ENCODE peak calls at places on chromosomes 2 and 18, in eight cellular contexts. U, S, X, G, M, E, O and T are unnamed samples.

GRCh38 chr18:78364123-78364522 is 615.5 kb upstream of the SALL3 start:
- DNase-seq in U (no peak), S (no peak), X (no peak), G (no peak), M (no peak), E (no peak), O (no peak), T (no peak)

GRCh38 chr18:28018361-28018760 is 158.6 kb downstream of the CDH2 start:
- DNase-seq in U (no peak), S (no peak), X (no peak), G (no peak), M (no peak), E (no peak), O (no peak), T (no peak)

GRCh38 chr2:105262662-105263091 is 21.1 kb downstream of the GPR45 start:
- DNase-seq in U (no peak), S (peak), X (no peak), G (no peak), M (no peak), E (no peak), O (no peak), T (no peak)

GRCh38 chr18:56748698-56749268 is 97.6 kb downstream of the WDR7 start:
- DNase-seq in U (no peak), S (no peak), X (no peak), G (peak), M (no peak), E (peak), O (no peak), T (no peak)

GRCh38 chr18:13574355-13574754 is 152.0 kb downstream of the FAM210A start:
- DNase-seq in U (no peak), S (no peak), X (no peak), G (no peak), M (no peak), E (no peak), O (no peak), T (no peak)

GRCh38 chr2:19507137-19507536 is 148.7 kb upstream of the OSR1 start:
- DNase-seq in U (no peak), S (no peak), X (no peak), G (no peak), M (no peak), E (no peak), O (no peak), T (no peak)

GRCh38 chr2:76498387-76498786 is 787.7 kb upstream of the GCFC2 start:
- DNase-seq in U (no peak), S (no peak), X (no peak), G (no peak), M (no peak), E (no peak), O (no peak), T (no peak)

GRCh38 chr2:150144546-150145305 is 342.7 kb downstream of the RND3 start:
- DNase-seq in U (no peak), S (no peak), X (no peak), G (no peak), M (no peak), E (no peak), O (no peak), T (no peak)

GRCh38 chr2:170191166-170191872 is 13.4 kb downstream of the MYO3B start:
- DNase-seq in U (no peak), S (no peak), X (no peak), G (no peak), M (no peak), E (no peak), O (no peak), T (no peak)

GRCh38 chr2:214601852-214602251 is 191.0 kb downstream of the VWC2L start:
- DNase-seq in U (no peak), S (no peak), X (no peak), G (no peak), M (no peak), E (no peak), O (no peak), T (no peak)

GRCh38 chr2:99695121-99695773 is 205.4 kb upstream of the REV1 start:
- DNase-seq in U (no peak), S (no peak), X (no peak), G (no peak), M (no peak), E (no peak), O (no peak), T (no peak)

GRCh38 chr2:29923110-29923721 is 1.8 kb upstream of the ALK start:
- DNase-seq in U (no peak), S (peak), X (peak), G (peak), M (peak), E (peak), O (peak), T (no peak)
- TF ChIP-seq CTCF in U (peak), S (peak), X (peak), G (peak), M (peak), E (peak), O (peak), T (peak)

DNA sequence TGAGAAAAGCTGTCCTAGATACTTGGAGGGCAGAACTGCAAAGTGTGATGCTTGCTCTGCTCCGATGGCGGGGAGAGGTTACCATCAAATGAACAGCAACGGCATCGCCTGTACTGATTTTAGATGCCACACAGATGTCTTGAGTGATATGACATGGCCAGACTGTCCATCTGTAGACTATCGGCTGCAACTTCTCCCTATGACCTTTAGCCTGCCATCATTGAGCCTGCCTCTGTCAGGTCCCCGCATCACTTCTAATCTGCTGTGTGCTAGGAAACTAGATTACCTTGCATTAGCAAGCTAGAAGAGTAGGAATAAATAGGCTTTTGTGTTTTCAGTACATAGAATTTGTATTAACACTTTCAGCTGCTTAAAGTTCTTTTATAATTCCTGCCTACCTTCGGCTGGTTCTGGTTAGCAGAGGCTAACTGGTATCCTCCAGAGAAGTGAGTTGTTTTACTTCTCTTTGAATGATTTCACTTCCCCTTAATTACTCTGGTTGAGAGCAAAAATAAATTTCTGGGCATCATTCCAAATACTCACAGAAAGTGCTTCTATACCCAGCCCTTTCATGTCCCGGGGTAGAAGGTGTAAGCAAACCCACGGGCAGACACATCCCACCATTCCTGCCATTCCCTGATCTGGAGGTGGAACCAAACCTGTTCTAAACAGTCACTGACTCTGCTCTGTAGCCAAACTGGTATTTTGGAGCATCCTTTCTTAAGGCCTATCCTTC is 24.0 kb downstream of the GAREM2 start:
- DNase-seq in U (no peak), S (no peak), X (no peak), G (no peak), M (no peak), E (peak), O (no peak), T (no peak)
- TF ChIP-seq CTCF in U (no peak), S (no peak), X (no peak), G (no peak), M (no peak), E (no peak), O (no peak), T (no peak)

DNA sequence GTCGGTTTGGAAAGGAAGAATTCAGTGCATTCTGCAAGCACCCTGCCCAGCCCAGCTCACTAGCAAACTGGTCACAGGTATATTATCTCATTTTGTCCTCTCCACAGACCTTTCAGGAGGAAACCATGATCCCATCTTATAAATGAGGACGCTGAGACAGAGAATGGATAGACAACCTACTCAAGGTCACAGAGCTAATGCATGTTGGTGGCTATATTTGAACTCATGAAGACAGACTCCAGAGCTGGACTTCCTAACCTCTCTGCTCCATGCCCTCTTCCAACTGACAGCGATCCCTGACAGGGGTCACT is 29.5 kb downstream of the SERPINB5 start:
- DNase-seq in U (no peak), S (no peak), X (no peak), G (no peak), M (no peak), E (no peak), O (no peak), T (no peak)
- TF ChIP-seq CTCF in U (no peak), S (no peak), X (no peak), G (no peak), M (no peak), E (no peak), O (no peak), T (no peak)

DNA sequence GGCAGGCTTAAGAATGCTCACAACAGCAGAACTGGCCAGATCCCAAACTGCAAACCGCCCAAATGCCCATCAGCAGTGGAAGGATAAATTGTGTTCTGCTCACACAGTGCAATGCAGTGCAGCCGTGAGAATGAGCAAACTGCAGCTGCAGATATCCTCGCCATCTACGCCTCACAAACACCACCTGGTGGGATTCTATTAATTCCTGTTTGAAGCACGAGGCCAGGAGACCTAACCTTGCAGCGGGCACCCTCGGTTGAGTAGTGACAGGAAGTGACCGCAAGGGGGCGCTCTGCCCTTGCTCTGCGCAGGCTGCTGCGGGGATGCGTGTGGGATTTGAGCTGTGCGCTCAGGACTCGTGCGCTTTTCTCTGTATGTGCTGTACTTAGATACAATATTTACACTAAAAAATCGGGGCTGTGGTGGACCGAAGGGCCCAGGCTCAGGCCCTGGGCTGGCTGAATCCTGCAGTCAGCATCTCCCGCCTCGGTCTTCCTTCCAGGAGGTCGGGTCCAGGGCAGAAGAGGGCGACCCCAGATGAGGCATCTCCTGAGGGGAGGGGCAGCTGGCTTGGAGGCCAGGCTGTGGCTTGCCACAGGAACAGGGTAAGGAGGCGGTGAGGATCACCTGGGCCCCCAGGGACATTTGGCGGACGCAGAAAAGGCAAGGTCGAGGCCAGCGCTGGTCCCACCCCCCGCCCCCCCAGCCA is 19.8 kb upstream of the PDIA6 start:
- DNase-seq in U (peak), S (peak), X (peak), G (peak), M (peak), E (peak), O (peak), T (no peak)
- TF ChIP-seq CTCF in U (peak), S (peak), X (peak), G (peak), M (peak), E (peak), O (peak), T (peak)

GRCh38 chr2:238615187-238615586 is 188.5 kb downstream of the ASB1 start:
- DNase-seq in U (no peak), S (no peak), X (no peak), G (peak), M (no peak), E (no peak), O (no peak), T (no peak)
- TF ChIP-seq CTCF in U (no peak), S (no peak), X (no peak), G (peak), M (no peak), E (no peak), O (no peak), T (no peak)

GRCh38 chr2:173181982-173182381 is 106.3 kb downstream of the MAP3K20 start:
- DNase-seq in U (no peak), S (no peak), X (no peak), G (no peak), M (no peak), E (no peak), O (no peak), T (no peak)
- TF ChIP-seq CTCF in U (no peak), S (no peak), X (no peak), G (no peak), M (no peak), E (no peak), O (no peak), T (no peak)

DNA sequence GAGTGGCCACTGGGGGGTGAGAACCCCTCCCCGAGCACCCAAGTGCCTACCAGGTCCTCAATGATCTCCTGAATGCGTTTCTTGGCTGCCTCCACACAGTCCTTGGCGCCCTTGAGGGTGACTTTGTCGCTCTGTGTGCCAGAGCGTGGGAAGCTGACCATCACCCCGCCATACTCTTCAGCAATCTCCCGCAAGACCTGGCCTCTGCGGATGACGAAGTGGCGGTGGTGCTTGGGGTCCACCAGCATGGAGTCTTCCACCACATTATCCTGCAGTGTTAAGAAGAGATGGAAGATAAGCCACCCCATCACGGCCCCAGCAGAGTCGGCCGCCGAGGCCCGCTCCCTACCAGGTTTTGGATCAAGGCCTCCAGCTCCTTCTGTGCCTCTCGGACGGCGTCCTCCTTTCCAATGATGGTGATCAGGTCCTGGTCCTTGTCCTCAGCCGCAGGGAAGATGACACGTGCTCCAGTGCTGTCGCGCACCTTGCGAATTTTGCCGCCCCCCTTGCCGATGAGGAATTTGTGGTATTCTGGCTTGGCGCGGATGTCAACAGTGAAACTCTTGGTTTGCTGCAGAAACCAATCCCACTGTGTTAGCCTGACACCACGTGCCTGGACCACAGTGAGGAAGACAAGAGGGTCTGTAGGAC is 51.2 kb downstream of the ANO7 start:
- DNase-seq in U (no peak), S (no peak), X (no peak), G (no peak), M (no peak), E (no peak), O (no peak), T (no peak)
- TF ChIP-seq CTCF in U (no peak), S (no peak), X (no peak), G (no peak), M (no peak), E (no peak), O (no peak), T (no peak)

DNA sequence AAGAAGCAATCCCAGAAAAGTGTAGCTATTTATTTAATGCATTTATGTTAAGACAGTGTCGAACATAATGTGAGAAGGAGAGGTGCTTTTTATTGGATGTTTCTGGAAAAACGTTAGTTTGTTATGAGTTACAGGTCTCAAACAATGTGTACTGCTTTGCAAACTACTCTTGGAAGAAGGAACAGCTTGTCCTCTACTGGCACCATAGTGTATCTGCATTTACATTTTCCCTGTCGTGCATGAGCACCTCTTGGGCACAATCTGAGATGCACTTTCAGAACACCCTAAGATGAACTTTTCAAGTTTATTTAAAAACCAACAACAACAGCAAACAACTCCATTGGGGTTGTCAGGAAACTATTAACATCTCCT is 22.8 kb downstream of the CCNYL1 start:
- DNase-seq in U (no peak), S (no peak), X (no peak), G (no peak), M (no peak), E (peak), O (no peak), T (no peak)
- TF ChIP-seq CTCF in U (peak), S (peak), X (no peak), G (peak), M (no peak), E (peak), O (peak), T (peak)